ENCODE peak calls at places on chromosomes 13 and 19, in eight cellular contexts. One of them, this sample, is unnamed.
A peak's percentile ranks its signal among the peaks of the same experiment; 100 is the strongest.

GRCh38 chr19:44871809-44872208 is 19.2 kb upstream of the TOMM40 start:
- DNase-seq in Panc1: no peak
- DNase-seq in HL-60: no peak
- DNase-seq in body of pancreas: no peak
- DNase-seq in CD8-positive, alpha-beta memory T cell: no peak
- DNase-seq in neural progenitor cell: no peak
- DNase-seq in dorsolateral prefrontal cortex: no peak
- DNase-seq in spleen: no peak
- DNase-seq in this sample: no peak

GRCh38 chr19:55230780-55231179 is 2.2 kb upstream of the TMEM86B start:
- DNase-seq in dorsolateral prefrontal cortex: no peak
- DNase-seq in spleen: no peak
- DNase-seq in body of pancreas: no peak
- DNase-seq in HL-60: no peak
- DNase-seq in neural progenitor cell: no peak
- DNase-seq in Panc1: no peak
- DNase-seq in CD8-positive, alpha-beta memory T cell: no peak
- DNase-seq in this sample: no peak

GRCh38 chr13:51910508-51910907 is 48.7 kb downstream of the CCDC70 start:
- DNase-seq in Panc1: no peak
- DNase-seq in HL-60: no peak
- DNase-seq in spleen: no peak
- DNase-seq in dorsolateral prefrontal cortex: no peak
- DNase-seq in CD8-positive, alpha-beta memory T cell: no peak
- DNase-seq in neural progenitor cell: no peak
- DNase-seq in body of pancreas: no peak
- DNase-seq in this sample: no peak

GRCh38 chr13:20696073-20696472 is 7.4 kb upstream of the IL17D start:
- DNase-seq in body of pancreas: no peak
- DNase-seq in HL-60: no peak
- DNase-seq in neural progenitor cell: no peak
- DNase-seq in spleen: no peak
- DNase-seq in dorsolateral prefrontal cortex: no peak
- DNase-seq in Panc1: no peak
- DNase-seq in CD8-positive, alpha-beta memory T cell: no peak
- DNase-seq in this sample: no peak

GRCh38 chr19:3142292-3142670 is 6.4 kb downstream of the GNA15 start:
- DNase-seq in body of pancreas: peak; percentile 35
- DNase-seq in neural progenitor cell: no peak
- DNase-seq in spleen: no peak
- DNase-seq in CD8-positive, alpha-beta memory T cell: no peak
- DNase-seq in HL-60: no peak
- DNase-seq in Panc1: peak; percentile 63
- DNase-seq in dorsolateral prefrontal cortex: no peak
- DNase-seq in this sample: peak; percentile 86

GRCh38 chr19:48676887-48677286 is 4.1 kb upstream of the NTN5 start:
- DNase-seq in body of pancreas: no peak
- DNase-seq in dorsolateral prefrontal cortex: no peak
- DNase-seq in Panc1: no peak
- DNase-seq in CD8-positive, alpha-beta memory T cell: no peak
- DNase-seq in HL-60: no peak
- DNase-seq in spleen: peak; percentile 18
- DNase-seq in neural progenitor cell: no peak
- DNase-seq in this sample: peak; percentile 40

GRCh38 chr13:43357435-43358065 is 334.2 kb downstream of the DNAJC15 start:
- DNase-seq in CD8-positive, alpha-beta memory T cell: no peak
- DNase-seq in HL-60: no peak
- DNase-seq in neural progenitor cell: no peak
- DNase-seq in body of pancreas: no peak
- DNase-seq in spleen: peak; percentile 71
- DNase-seq in dorsolateral prefrontal cortex: no peak
- DNase-seq in Panc1: no peak
- DNase-seq in this sample: no peak

GRCh38 chr19:14347999-14348889 is 33.0 kb upstream of the ADGRE5 start:
- DNase-seq in HL-60: no peak
- DNase-seq in body of pancreas: peak; percentile 59
- DNase-seq in spleen: peak; percentile 93
- DNase-seq in Panc1: no peak
- DNase-seq in CD8-positive, alpha-beta memory T cell: peak; percentile 54
- DNase-seq in dorsolateral prefrontal cortex: peak; percentile 63
- DNase-seq in neural progenitor cell: peak; percentile 79
- DNase-seq in this sample: no peak

GRCh38 chr13:59834801-59835200 is 328.9 kb downstream of the DIAPH3 start:
- DNase-seq in dorsolateral prefrontal cortex: no peak
- DNase-seq in CD8-positive, alpha-beta memory T cell: no peak
- DNase-seq in spleen: no peak
- DNase-seq in neural progenitor cell: no peak
- DNase-seq in body of pancreas: no peak
- DNase-seq in Panc1: no peak
- DNase-seq in HL-60: no peak
- DNase-seq in this sample: peak; percentile 16

GRCh38 chr19:16042533-16043085 is 33.7 kb upstream of the TPM4 start:
- DNase-seq in CD8-positive, alpha-beta memory T cell: no peak
- DNase-seq in dorsolateral prefrontal cortex: no peak
- DNase-seq in body of pancreas: no peak
- DNase-seq in Panc1: no peak
- DNase-seq in spleen: no peak
- DNase-seq in neural progenitor cell: no peak
- DNase-seq in HL-60: no peak
- DNase-seq in this sample: no peak

GRCh38 chr13:75825161-75825560 is 189.0 kb downstream of the LMO7 start:
- DNase-seq in body of pancreas: no peak
- DNase-seq in CD8-positive, alpha-beta memory T cell: no peak
- DNase-seq in Panc1: no peak
- DNase-seq in dorsolateral prefrontal cortex: no peak
- DNase-seq in spleen: no peak
- DNase-seq in neural progenitor cell: no peak
- DNase-seq in HL-60: no peak
- DNase-seq in this sample: peak; percentile 31

GRCh38 chr19:29666634-29667389 is 1.6 kb downstream of the PLEKHF1 start:
- DNase-seq in HL-60: no peak
- DNase-seq in spleen: peak; percentile 85
- DNase-seq in neural progenitor cell: peak; percentile 79
- DNase-seq in Panc1: no peak
- DNase-seq in dorsolateral prefrontal cortex: no peak
- DNase-seq in CD8-positive, alpha-beta memory T cell: no peak
- DNase-seq in body of pancreas: peak; percentile 56
- DNase-seq in this sample: no peak
- H3K4me3 ChIP-seq in HL-60: no peak overlapping the region
- H3K4me3 ChIP-seq in spleen: peak overlapping the region; percentile 87
- H3K4me3 ChIP-seq in neural progenitor cell: peak overlapping the region; percentile 67
- H3K4me3 ChIP-seq in Panc1: peak overlapping the region; percentile 77
- H3K4me3 ChIP-seq in dorsolateral prefrontal cortex: peak overlapping the region; percentile 93
- H3K4me3 ChIP-seq in CD8-positive, alpha-beta memory T cell: peak overlapping the region; percentile 91
- H3K4me3 ChIP-seq in body of pancreas: no peak overlapping the region
- H3K4me3 ChIP-seq in this sample: peak overlapping the region; percentile 62

GRCh38 chr19:4208385-4209094 is 20.8 kb upstream of the EBI3 start:
- DNase-seq in spleen: no peak
- DNase-seq in HL-60: no peak
- DNase-seq in dorsolateral prefrontal cortex: no peak
- DNase-seq in Panc1: no peak
- DNase-seq in neural progenitor cell: peak; percentile 54
- DNase-seq in CD8-positive, alpha-beta memory T cell: no peak
- DNase-seq in body of pancreas: no peak
- DNase-seq in this sample: peak; percentile 33
- H3K27me3 ChIP-seq in spleen: peaks cover 41% of the 10 kb centered on the region
- H3K27me3 ChIP-seq in HL-60: peaks cover 2% of the 10 kb centered on the region
- H3K27me3 ChIP-seq in dorsolateral prefrontal cortex: no peaks in the 10 kb centered on the region
- H3K27me3 ChIP-seq in Panc1: no peaks in the 10 kb centered on the region
- H3K27me3 ChIP-seq in neural progenitor cell: no peaks in the 10 kb centered on the region
- H3K27me3 ChIP-seq in CD8-positive, alpha-beta memory T cell: no peaks in the 10 kb centered on the region
- H3K27me3 ChIP-seq in body of pancreas: no peaks in the 10 kb centered on the region
- H3K27me3 ChIP-seq in this sample: no peaks in the 10 kb centered on the region

GRCh38 chr13:110799246-110800236 is 86.0 kb downstream of the ING1 start:
- DNase-seq in neural progenitor cell: no peak
- DNase-seq in body of pancreas: peak; percentile 39
- DNase-seq in Panc1: no peak
- DNase-seq in spleen: peak; percentile 77
- DNase-seq in HL-60: no peak
- DNase-seq in dorsolateral prefrontal cortex: no peak
- DNase-seq in CD8-positive, alpha-beta memory T cell: no peak
- DNase-seq in this sample: no peak
- H3K4me3 ChIP-seq in neural progenitor cell: no peak overlapping the region
- H3K4me3 ChIP-seq in body of pancreas: no peak overlapping the region
- H3K4me3 ChIP-seq in Panc1: no peak overlapping the region
- H3K4me3 ChIP-seq in spleen: no peak overlapping the region
- H3K4me3 ChIP-seq in HL-60: peak overlapping the region; percentile 12
- H3K4me3 ChIP-seq in dorsolateral prefrontal cortex: peak overlapping the region; percentile 31
- H3K4me3 ChIP-seq in CD8-positive, alpha-beta memory T cell: no peak overlapping the region
- H3K4me3 ChIP-seq in this sample: no peak overlapping the region

GRCh38 chr19:1290245-1290698 is 4.6 kb downstream of the EFNA2 start:
- DNase-seq in CD8-positive, alpha-beta memory T cell: no peak
- DNase-seq in body of pancreas: no peak
- DNase-seq in dorsolateral prefrontal cortex: no peak
- DNase-seq in neural progenitor cell: no peak
- DNase-seq in HL-60: no peak
- DNase-seq in Panc1: no peak
- DNase-seq in spleen: no peak
- DNase-seq in this sample: no peak

GRCh38 chr19:1292419-1293151 is 6.9 kb downstream of the EFNA2 start:
- DNase-seq in spleen: no peak
- DNase-seq in dorsolateral prefrontal cortex: no peak
- DNase-seq in body of pancreas: no peak
- DNase-seq in neural progenitor cell: no peak
- DNase-seq in HL-60: no peak
- DNase-seq in Panc1: no peak
- DNase-seq in CD8-positive, alpha-beta memory T cell: no peak
- DNase-seq in this sample: no peak

GRCh38 chr19:1291761-1292418 is 6.2 kb downstream of the EFNA2 start:
- DNase-seq in neural progenitor cell: no peak
- DNase-seq in body of pancreas: no peak
- DNase-seq in CD8-positive, alpha-beta memory T cell: no peak
- DNase-seq in Panc1: no peak
- DNase-seq in spleen: no peak
- DNase-seq in dorsolateral prefrontal cortex: no peak
- DNase-seq in HL-60: no peak
- DNase-seq in this sample: no peak

GRCh38 chr19:1289395-1290244 is 3.9 kb downstream of the EFNA2 start:
- DNase-seq in HL-60: no peak
- DNase-seq in neural progenitor cell: no peak
- DNase-seq in Panc1: no peak
- DNase-seq in dorsolateral prefrontal cortex: no peak
- DNase-seq in body of pancreas: no peak
- DNase-seq in spleen: no peak
- DNase-seq in CD8-positive, alpha-beta memory T cell: no peak
- DNase-seq in this sample: no peak

DNA sequence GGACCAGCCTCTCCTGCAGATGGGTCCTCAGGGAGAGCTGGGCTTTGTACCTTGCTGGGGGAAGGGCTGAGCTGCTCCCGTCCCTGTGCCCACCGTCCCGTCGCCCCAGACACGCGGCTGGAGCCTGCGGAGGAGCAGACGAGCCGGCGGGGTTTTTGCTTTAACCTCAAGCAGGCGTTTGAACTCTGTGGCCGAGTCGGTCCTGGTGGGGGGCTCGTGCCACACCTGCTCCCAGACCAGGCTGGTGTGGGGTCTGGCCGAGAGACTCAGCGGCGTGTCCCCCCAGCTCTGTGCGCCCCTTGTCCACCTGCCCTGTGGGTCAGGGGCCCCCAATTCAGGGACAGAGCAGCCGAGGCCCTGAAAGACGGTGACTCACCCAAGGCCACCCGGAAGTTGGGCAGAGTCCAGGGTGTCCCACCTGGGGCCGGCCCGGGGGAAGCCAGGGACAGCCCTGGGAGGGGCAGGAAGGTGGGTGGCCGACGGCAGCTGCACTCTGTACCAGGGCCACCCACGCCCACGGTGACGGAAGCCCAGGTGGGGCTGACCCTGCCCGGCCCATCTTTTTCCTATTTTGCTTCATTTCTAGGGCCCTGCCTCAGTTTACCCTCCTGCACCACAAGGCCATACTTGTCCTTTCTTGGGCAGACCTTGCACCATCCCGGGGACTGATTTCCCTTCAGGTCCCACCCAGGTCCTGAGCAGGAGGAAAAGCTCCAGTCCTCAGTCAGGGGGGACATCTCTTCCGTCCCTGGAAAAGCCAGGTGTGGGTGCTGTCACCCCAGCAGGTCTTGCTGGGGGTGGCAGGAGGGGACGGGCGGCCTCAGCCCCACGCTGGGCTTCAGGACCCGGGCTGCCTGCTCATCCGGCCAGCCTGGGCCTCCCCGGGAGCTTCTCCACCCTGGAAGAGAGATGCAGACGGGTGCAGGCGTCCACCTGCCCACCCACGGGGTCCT is 5.3 kb downstream of the EFNA2 start:
- DNase-seq in CD8-positive, alpha-beta memory T cell: no peak
- DNase-seq in HL-60: no peak
- DNase-seq in neural progenitor cell: no peak
- DNase-seq in Panc1: no peak
- DNase-seq in spleen: no peak
- DNase-seq in dorsolateral prefrontal cortex: no peak
- DNase-seq in body of pancreas: no peak
- DNase-seq in this sample: no peak
- H3K27me3 ChIP-seq in CD8-positive, alpha-beta memory T cell: peaks cover 26% of the 10 kb centered on the region
- H3K27me3 ChIP-seq in HL-60: peaks cover 94% of the 10 kb centered on the region
- H3K27me3 ChIP-seq in neural progenitor cell: peaks cover 18% of the 10 kb centered on the region
- H3K27me3 ChIP-seq in Panc1: no peaks in the 10 kb centered on the region
- H3K27me3 ChIP-seq in spleen: peaks cover 100% of the 10 kb centered on the region
- H3K27me3 ChIP-seq in dorsolateral prefrontal cortex: peaks cover 44% of the 10 kb centered on the region
- H3K27me3 ChIP-seq in body of pancreas: no peaks in the 10 kb centered on the region
- H3K27me3 ChIP-seq in this sample: peaks cover 17% of the 10 kb centered on the region

This sample was measured in bronchial epithelial cell.